ENCODE peak calls at places on chromosomes 2 and 18, in nine cellular contexts. One of them, this sample, is unnamed.

GRCh38 chr2:133213651-133214050 is 354.6 kb downstream of the NCKAP5 start:
- DNase-seq in Daoy: no peak
- DNase-seq in ELR: peak; percentile 47
- DNase-seq in T-helper 9 cell: no peak
- DNase-seq in SK-N-MC: no peak
- DNase-seq in WERI-Rb-1: no peak
- DNase-seq in right cardiac atrium: no peak
- DNase-seq in activated CD4-positive, alpha-beta T cell treated with anti-CD3 and anti-CD28 coated beads, Interleukin-2, amount 50 U/mL, for 1 hour: no peak
- DNase-seq in DMS79 treated with DMSO at 0.1 percent for 48 hours: no peak
- DNase-seq in this sample: no peak

GRCh38 chr18:44245026-44245425 is 435.7 kb upstream of the SETBP1 start:
- DNase-seq in Daoy: no peak
- DNase-seq in ELR: no peak
- DNase-seq in T-helper 9 cell: no peak
- DNase-seq in SK-N-MC: peak; percentile 16
- DNase-seq in WERI-Rb-1: no peak
- DNase-seq in right cardiac atrium: no peak
- DNase-seq in activated CD4-positive, alpha-beta T cell treated with anti-CD3 and anti-CD28 coated beads, Interleukin-2, amount 50 U/mL, for 1 hour: no peak
- DNase-seq in DMS79 treated with DMSO at 0.1 percent for 48 hours: no peak
- DNase-seq in this sample: no peak

GRCh38 chr2:118732432-118732831 is 115.0 kb downstream of the EN1 start:
- DNase-seq in Daoy: no peak
- DNase-seq in ELR: no peak
- DNase-seq in T-helper 9 cell: no peak
- DNase-seq in SK-N-MC: no peak
- DNase-seq in WERI-Rb-1: no peak
- DNase-seq in right cardiac atrium: no peak
- DNase-seq in activated CD4-positive, alpha-beta T cell treated with anti-CD3 and anti-CD28 coated beads, Interleukin-2, amount 50 U/mL, for 1 hour: no peak
- DNase-seq in DMS79 treated with DMSO at 0.1 percent for 48 hours: no peak
- DNase-seq in this sample: no peak

GRCh38 chr2:37648316-37649011 is 23.0 kb downstream of the CDC42EP3 start:
- DNase-seq in Daoy: no peak
- DNase-seq in ELR: peak; percentile 36
- DNase-seq in T-helper 9 cell: peak; percentile 38
- DNase-seq in SK-N-MC: no peak
- DNase-seq in WERI-Rb-1: no peak
- DNase-seq in right cardiac atrium: peak; percentile 78
- DNase-seq in activated CD4-positive, alpha-beta T cell treated with anti-CD3 and anti-CD28 coated beads, Interleukin-2, amount 50 U/mL, for 1 hour: peak; percentile 37
- DNase-seq in DMS79 treated with DMSO at 0.1 percent for 48 hours: no peak
- DNase-seq in this sample: peak; percentile 49

GRCh38 chr2:69499242-69499641 is 62.0 kb upstream of the NFU1 start:
- DNase-seq in Daoy: no peak
- DNase-seq in ELR: no peak
- DNase-seq in T-helper 9 cell: no peak
- DNase-seq in SK-N-MC: no peak
- DNase-seq in WERI-Rb-1: no peak
- DNase-seq in right cardiac atrium: no peak
- DNase-seq in activated CD4-positive, alpha-beta T cell treated with anti-CD3 and anti-CD28 coated beads, Interleukin-2, amount 50 U/mL, for 1 hour: no peak
- DNase-seq in DMS79 treated with DMSO at 0.1 percent for 48 hours: no peak
- DNase-seq in this sample: no peak

GRCh38 chr2:29323961-29324360 is 208.7 kb downstream of the CLIP4 start:
- DNase-seq in Daoy: peak; percentile 44
- DNase-seq in ELR: no peak
- DNase-seq in T-helper 9 cell: no peak
- DNase-seq in SK-N-MC: no peak
- DNase-seq in WERI-Rb-1: no peak
- DNase-seq in right cardiac atrium: no peak
- DNase-seq in activated CD4-positive, alpha-beta T cell treated with anti-CD3 and anti-CD28 coated beads, Interleukin-2, amount 50 U/mL, for 1 hour: no peak
- DNase-seq in DMS79 treated with DMSO at 0.1 percent for 48 hours: peak; percentile 25
- DNase-seq in this sample: no peak

GRCh38 chr2:226747288-226747687 is 52.3 kb downstream of the IRS1 start:
- DNase-seq in Daoy: no peak
- DNase-seq in ELR: no peak
- DNase-seq in T-helper 9 cell: no peak
- DNase-seq in SK-N-MC: no peak
- DNase-seq in WERI-Rb-1: no peak
- DNase-seq in right cardiac atrium: no peak
- DNase-seq in activated CD4-positive, alpha-beta T cell treated with anti-CD3 and anti-CD28 coated beads, Interleukin-2, amount 50 U/mL, for 1 hour: no peak
- DNase-seq in DMS79 treated with DMSO at 0.1 percent for 48 hours: no peak
- DNase-seq in this sample: no peak

GRCh38 chr2:85758361-85759256 is 4.8 kb downstream of the ATOH8 start:
- DNase-seq in Daoy: no peak
- DNase-seq in ELR: no peak
- DNase-seq in T-helper 9 cell: no peak
- DNase-seq in SK-N-MC: no peak
- DNase-seq in WERI-Rb-1: no peak
- DNase-seq in right cardiac atrium: peak; percentile 82
- DNase-seq in activated CD4-positive, alpha-beta T cell treated with anti-CD3 and anti-CD28 coated beads, Interleukin-2, amount 50 U/mL, for 1 hour: no peak
- DNase-seq in DMS79 treated with DMSO at 0.1 percent for 48 hours: no peak
- DNase-seq in this sample: no peak

GRCh38 chr18:75218064-75218463 is 7.5 kb downstream of the TSHZ1 start:
- DNase-seq in Daoy: no peak
- DNase-seq in ELR: no peak
- DNase-seq in T-helper 9 cell: no peak
- DNase-seq in SK-N-MC: no peak
- DNase-seq in WERI-Rb-1: peak; percentile 40
- DNase-seq in right cardiac atrium: no peak
- DNase-seq in activated CD4-positive, alpha-beta T cell treated with anti-CD3 and anti-CD28 coated beads, Interleukin-2, amount 50 U/mL, for 1 hour: no peak
- DNase-seq in DMS79 treated with DMSO at 0.1 percent for 48 hours: no peak
- DNase-seq in this sample: no peak

GRCh38 chr2:179226203-179226960 is 38.2 kb downstream of the SESTD1 start:
- DNase-seq in Daoy: no peak
- DNase-seq in ELR: no peak
- DNase-seq in T-helper 9 cell: no peak
- DNase-seq in SK-N-MC: no peak
- DNase-seq in WERI-Rb-1: no peak
- DNase-seq in right cardiac atrium: peak; percentile 27
- DNase-seq in activated CD4-positive, alpha-beta T cell treated with anti-CD3 and anti-CD28 coated beads, Interleukin-2, amount 50 U/mL, for 1 hour: no peak
- DNase-seq in DMS79 treated with DMSO at 0.1 percent for 48 hours: peak; percentile 23
- DNase-seq in this sample: no peak

GRCh38 chr2:218387369-218388194 is 5.5 kb downstream of the SLC11A1 start:
- DNase-seq in Daoy: no peak
- DNase-seq in ELR: peak; percentile 43
- DNase-seq in T-helper 9 cell: no peak
- DNase-seq in SK-N-MC: no peak
- DNase-seq in WERI-Rb-1: no peak
- DNase-seq in right cardiac atrium: peak; percentile 87
- DNase-seq in activated CD4-positive, alpha-beta T cell treated with anti-CD3 and anti-CD28 coated beads, Interleukin-2, amount 50 U/mL, for 1 hour: no peak
- DNase-seq in DMS79 treated with DMSO at 0.1 percent for 48 hours: peak; percentile 67
- DNase-seq in this sample: no peak

GRCh38 chr2:25000503-25001328 is 29.0 kb upstream of the DNAJC27 start:
- DNase-seq in Daoy: peak; percentile 35
- DNase-seq in ELR: peak; percentile 63
- DNase-seq in T-helper 9 cell: no peak
- DNase-seq in SK-N-MC: no peak
- DNase-seq in WERI-Rb-1: no peak
- DNase-seq in right cardiac atrium: no peak
- DNase-seq in activated CD4-positive, alpha-beta T cell treated with anti-CD3 and anti-CD28 coated beads, Interleukin-2, amount 50 U/mL, for 1 hour: no peak
- DNase-seq in DMS79 treated with DMSO at 0.1 percent for 48 hours: no peak
- DNase-seq in this sample: no peak

GRCh38 chr18:24075731-24076130 is 61.2 kb downstream of the TTC39C start:
- DNase-seq in Daoy: no peak
- DNase-seq in ELR: peak; percentile 17
- DNase-seq in T-helper 9 cell: no peak
- DNase-seq in SK-N-MC: no peak
- DNase-seq in WERI-Rb-1: no peak
- DNase-seq in right cardiac atrium: no peak
- DNase-seq in activated CD4-positive, alpha-beta T cell treated with anti-CD3 and anti-CD28 coated beads, Interleukin-2, amount 50 U/mL, for 1 hour: no peak
- DNase-seq in DMS79 treated with DMSO at 0.1 percent for 48 hours: no peak
- DNase-seq in this sample: no peak

GRCh38 chr2:240957656-240958365 is 40.6 kb upstream of the SNED1 start:
- DNase-seq in Daoy: no peak
- DNase-seq in ELR: no peak
- DNase-seq in T-helper 9 cell: no peak
- DNase-seq in SK-N-MC: no peak
- DNase-seq in WERI-Rb-1: peak; percentile 13
- DNase-seq in right cardiac atrium: peak; percentile 83
- DNase-seq in activated CD4-positive, alpha-beta T cell treated with anti-CD3 and anti-CD28 coated beads, Interleukin-2, amount 50 U/mL, for 1 hour: no peak
- DNase-seq in DMS79 treated with DMSO at 0.1 percent for 48 hours: peak; percentile 49
- DNase-seq in this sample: no peak

GRCh38 chr2:152729844-152730243 is 11.4 kb downstream of the ARL6IP6 start:
- DNase-seq in Daoy: no peak
- DNase-seq in ELR: no peak
- DNase-seq in T-helper 9 cell: no peak
- DNase-seq in SK-N-MC: no peak
- DNase-seq in WERI-Rb-1: no peak
- DNase-seq in right cardiac atrium: no peak
- DNase-seq in activated CD4-positive, alpha-beta T cell treated with anti-CD3 and anti-CD28 coated beads, Interleukin-2, amount 50 U/mL, for 1 hour: no peak
- DNase-seq in DMS79 treated with DMSO at 0.1 percent for 48 hours: no peak
- DNase-seq in this sample: peak; percentile 16

GRCh38 chr2:147711031-147711430 is 133.8 kb upstream of the ACVR2A start:
- DNase-seq in Daoy: no peak
- DNase-seq in ELR: peak; percentile 88
- DNase-seq in T-helper 9 cell: no peak
- DNase-seq in SK-N-MC: no peak
- DNase-seq in WERI-Rb-1: no peak
- DNase-seq in right cardiac atrium: no peak
- DNase-seq in activated CD4-positive, alpha-beta T cell treated with anti-CD3 and anti-CD28 coated beads, Interleukin-2, amount 50 U/mL, for 1 hour: no peak
- DNase-seq in DMS79 treated with DMSO at 0.1 percent for 48 hours: no peak
- DNase-seq in this sample: no peak

GRCh38 chr2:133198678-133199077 is 369.6 kb downstream of the NCKAP5 start:
- DNase-seq in Daoy: no peak
- DNase-seq in ELR: no peak
- DNase-seq in T-helper 9 cell: no peak
- DNase-seq in SK-N-MC: no peak
- DNase-seq in WERI-Rb-1: no peak
- DNase-seq in right cardiac atrium: no peak
- DNase-seq in activated CD4-positive, alpha-beta T cell treated with anti-CD3 and anti-CD28 coated beads, Interleukin-2, amount 50 U/mL, for 1 hour: no peak
- DNase-seq in DMS79 treated with DMSO at 0.1 percent for 48 hours: no peak
- DNase-seq in this sample: no peak

GRCh38 chr2:54475285-54475684 is 19.2 kb downstream of the SPTBN1 start:
- DNase-seq in Daoy: no peak
- DNase-seq in ELR: no peak
- DNase-seq in T-helper 9 cell: no peak
- DNase-seq in SK-N-MC: no peak
- DNase-seq in WERI-Rb-1: no peak
- DNase-seq in right cardiac atrium: no peak
- DNase-seq in activated CD4-positive, alpha-beta T cell treated with anti-CD3 and anti-CD28 coated beads, Interleukin-2, amount 50 U/mL, for 1 hour: no peak
- DNase-seq in DMS79 treated with DMSO at 0.1 percent for 48 hours: no peak
- DNase-seq in this sample: no peak

GRCh38 chr2:237733677-237734300 is 64.8 kb upstream of the RBM44 start:
- DNase-seq in Daoy: no peak
- DNase-seq in ELR: no peak
- DNase-seq in T-helper 9 cell: no peak
- DNase-seq in SK-N-MC: no peak
- DNase-seq in WERI-Rb-1: no peak
- DNase-seq in right cardiac atrium: peak; percentile 67
- DNase-seq in activated CD4-positive, alpha-beta T cell treated with anti-CD3 and anti-CD28 coated beads, Interleukin-2, amount 50 U/mL, for 1 hour: no peak
- DNase-seq in DMS79 treated with DMSO at 0.1 percent for 48 hours: peak; percentile 21
- DNase-seq in this sample: no peak

GRCh38 chr2:75523313-75524275 is 37.1 kb downstream of the EVA1A start:
- DNase-seq in Daoy: peak; percentile 92
- DNase-seq in ELR: peak; percentile 89
- DNase-seq in T-helper 9 cell: no peak
- DNase-seq in SK-N-MC: no peak
- DNase-seq in WERI-Rb-1: no peak
- DNase-seq in right cardiac atrium: no peak
- DNase-seq in activated CD4-positive, alpha-beta T cell treated with anti-CD3 and anti-CD28 coated beads, Interleukin-2, amount 50 U/mL, for 1 hour: no peak
- DNase-seq in DMS79 treated with DMSO at 0.1 percent for 48 hours: no peak
- DNase-seq in this sample: no peak

GRCh38 chr2:144099746-144100438 is 420.0 kb downstream of the ZEB2 start:
- DNase-seq in Daoy: peak; percentile 19
- DNase-seq in ELR: peak; percentile 97
- DNase-seq in T-helper 9 cell: no peak
- DNase-seq in SK-N-MC: no peak
- DNase-seq in WERI-Rb-1: no peak
- DNase-seq in right cardiac atrium: no peak
- DNase-seq in activated CD4-positive, alpha-beta T cell treated with anti-CD3 and anti-CD28 coated beads, Interleukin-2, amount 50 U/mL, for 1 hour: no peak
- DNase-seq in DMS79 treated with DMSO at 0.1 percent for 48 hours: peak; percentile 52
- DNase-seq in this sample: no peak

GRCh38 chr2:73859721-73860586 is 31.2 kb downstream of the STAMBP start:
- DNase-seq in Daoy: peak; percentile 78
- DNase-seq in ELR: peak; percentile 95
- DNase-seq in T-helper 9 cell: no peak
- DNase-seq in SK-N-MC: no peak
- DNase-seq in WERI-Rb-1: no peak
- DNase-seq in right cardiac atrium: no peak
- DNase-seq in activated CD4-positive, alpha-beta T cell treated with anti-CD3 and anti-CD28 coated beads, Interleukin-2, amount 50 U/mL, for 1 hour: no peak
- DNase-seq in DMS79 treated with DMSO at 0.1 percent for 48 hours: no peak
- DNase-seq in this sample: no peak

GRCh38 chr2:239169311-239170048 is 231.3 kb downstream of the HDAC4 start:
- DNase-seq in Daoy: no peak
- DNase-seq in ELR: no peak
- DNase-seq in T-helper 9 cell: no peak
- DNase-seq in SK-N-MC: no peak
- DNase-seq in WERI-Rb-1: no peak
- DNase-seq in right cardiac atrium: no peak
- DNase-seq in activated CD4-positive, alpha-beta T cell treated with anti-CD3 and anti-CD28 coated beads, Interleukin-2, amount 50 U/mL, for 1 hour: no peak
- DNase-seq in DMS79 treated with DMSO at 0.1 percent for 48 hours: no peak
- DNase-seq in this sample: no peak

GRCh38 chr18:22203892-22204536 is 34.6 kb downstream of the GATA6 start:
- DNase-seq in Daoy: no peak
- DNase-seq in ELR: no peak
- DNase-seq in T-helper 9 cell: no peak
- DNase-seq in SK-N-MC: no peak
- DNase-seq in WERI-Rb-1: no peak
- DNase-seq in right cardiac atrium: no peak
- DNase-seq in activated CD4-positive, alpha-beta T cell treated with anti-CD3 and anti-CD28 coated beads, Interleukin-2, amount 50 U/mL, for 1 hour: no peak
- DNase-seq in DMS79 treated with DMSO at 0.1 percent for 48 hours: no peak
- DNase-seq in this sample: no peak

GRCh38 chr2:26477911-26478253 is at the start of gene OTOF:
- DNase-seq in Daoy: peak; percentile 66
- DNase-seq in ELR: peak; percentile 72
- DNase-seq in T-helper 9 cell: no peak
- DNase-seq in SK-N-MC: no peak
- DNase-seq in WERI-Rb-1: no peak
- DNase-seq in right cardiac atrium: peak; percentile 83
- DNase-seq in activated CD4-positive, alpha-beta T cell treated with anti-CD3 and anti-CD28 coated beads, Interleukin-2, amount 50 U/mL, for 1 hour: no peak
- DNase-seq in DMS79 treated with DMSO at 0.1 percent for 48 hours: no peak
- DNase-seq in this sample: no peak